ENCODE peak calls at places on chromosomes 11 and 22, in four cellular contexts. Q is transverse colon; L is activated CD8-positive, alpha-beta memory T cell treated with anti-CD3 and anti-CD28 coated beads, Interleukin-2, amount 50 U/mL, for 4 hours; K is pulmonary artery endothelial cell. E is an unnamed sample.
A peak's percentile ranks its signal among the peaks of the same experiment; 100 is the strongest.

GRCh38 chr11:70509476-70509875 is 111.1 kb downstream of the CTTN start:
- DNase-seq in Q (no peak), L (no peak), K (no peak), E (no peak)

GRCh38 chr11:102410382-102410784 is 42.2 kb downstream of the TMEM123 start:
- DNase-seq in Q (no peak), L (no peak), K (no peak), E (no peak)

GRCh38 chr11:125874556-125875124 is 12.8 kb upstream of the HYLS1 start:
- DNase-seq in Q (peak; percentile 49), L (peak; percentile 25), K (peak; percentile 40), E (peak; percentile 58)

GRCh38 chr22:45242778-45243191 is 2.1 kb upstream of the KIAA0930 start:
- DNase-seq in Q (peak; percentile 56), L (no peak), K (no peak), E (no peak)

GRCh38 chr11:111186308-111186967 is 59.1 kb upstream of the POU2AF2 start:
- DNase-seq in Q (no peak), L (no peak), K (no peak), E (no peak)

GRCh38 chr11:133711545-133711944 is 133.8 kb downstream of the SPATA19 start:
- DNase-seq in Q (no peak), L (no peak), K (no peak), E (no peak)

GRCh38 chr22:48761546-48761945 is 1066.1 kb downstream of the BRD1 start:
- DNase-seq in Q (no peak), L (no peak), K (no peak), E (no peak)

GRCh38 chr11:27705873-27706820 is 5.9 kb upstream of the BDNF start:
- DNase-seq in Q (no peak), L (no peak), K (no peak), E (no peak)

GRCh38 chr11:27839226-27839913 is 139.1 kb upstream of the BDNF start:
- DNase-seq in Q (no peak), L (no peak), K (no peak), E (peak; percentile 5)

GRCh38 chr22:43212434-43212952 is 25.6 kb upstream of the TTLL12 start:
- DNase-seq in Q (no peak), L (no peak), K (no peak), E (no peak)

GRCh38 chr11:105315287-105315686 is 175.7 kb upstream of the CARD18 start:
- DNase-seq in Q (no peak), L (no peak), K (no peak), E (no peak)

GRCh38 chr11:15654397-15654915 is 539.7 kb downstream of the INSC start:
- DNase-seq in Q (no peak), L (no peak), K (no peak), E (no peak)

GRCh38 chr11:58622344-58622743 is at the start of gene CNTF:
- DNase-seq in Q (no peak), L (no peak), K (no peak), E (no peak)

GRCh38 chr11:76671626-76672309 is 1.2 kb upstream of the LRRC32 start:
- DNase-seq in Q (no peak), L (no peak), K (no peak), E (no peak)

GRCh38 chr22:34761111-34761510 is 304.8 kb upstream of the ISX start:
- DNase-seq in Q (no peak), L (no peak), K (no peak), E (no peak)

GRCh38 chr22:41672780-41673509 is 15.7 kb downstream of the SNU13 start:
- DNase-seq in Q (no peak), L (no peak), K (no peak), E (no peak)